ENCODE peak calls at places on chromosomes 5 and 9, in four cellular contexts. F is HepG2, Z is stomach, D is A549. U is an unnamed sample.
A peak's percentile ranks its signal among the peaks of the same experiment; 100 is the strongest.

GRCh38 chr9:136711751-136712689 is at the start of gene DIPK1B:
- DNase-seq in F (no peak), Z (no peak), D (no peak), U (no peak)

GRCh38 chr9:111118256-111118950 is 80.1 kb upstream of the LPAR1 start:
- DNase-seq in D (no peak), F (no peak), Z (no peak), U (no peak)

GRCh38 chr9:30197954-30198353 is 2186.5 kb upstream of the ACO1 start:
- DNase-seq in D (no peak), Z (no peak), F (peak; percentile 57), U (no peak)

GRCh38 chr5:123732261-123732660 is 220.3 kb downstream of the CSNK1G3 start:
- DNase-seq in Z (no peak), F (no peak), D (no peak), U (no peak)

GRCh38 chr9:125989524-125990180 is 242.5 kb downstream of the PBX3 start:
- DNase-seq in D (no peak), Z (no peak), F (no peak), U (no peak)

GRCh38 chr5:145554399-145554798 is 280.7 kb downstream of the PRELID2 start:
- DNase-seq in D (no peak), F (no peak), Z (no peak), U (no peak)

GRCh38 chr9:117546894-117547293 is 132.0 kb upstream of the ASTN2 start:
- DNase-seq in Z (peak; percentile 60), F (no peak), D (no peak), U (peak; percentile 26)

GRCh38 chr5:55557123-55557522 is 22.4 kb upstream of the PLPP1 start:
- DNase-seq in D (no peak), F (no peak), Z (no peak), U (peak; percentile 34)

GRCh38 chr5:62488531-62488930 is 76.0 kb downstream of the IPO11 start:
- DNase-seq in F (no peak), D (no peak), Z (no peak), U (no peak)

DNA sequence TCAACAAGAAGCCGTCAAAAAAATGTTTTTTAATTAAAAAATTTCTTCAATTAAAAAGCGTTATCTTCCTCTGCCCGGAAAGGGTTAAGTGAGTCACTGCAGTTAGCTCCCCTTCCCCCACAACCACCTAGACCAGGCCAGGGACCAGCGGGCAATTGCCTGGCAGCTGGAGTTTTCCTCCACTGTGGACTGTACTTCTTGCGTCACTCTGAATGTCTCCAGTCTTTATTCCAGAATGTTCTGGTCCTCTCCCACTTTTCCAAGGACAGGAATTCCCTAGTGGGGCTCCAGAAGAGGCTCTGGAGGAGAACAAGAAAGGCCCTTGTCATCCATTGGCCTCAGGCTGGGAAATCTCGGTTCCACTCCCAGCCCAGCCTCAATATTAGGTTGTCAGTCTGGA is 114.0 kb downstream of the C9orf50 start:
- DNase-seq in Z (no peak), F (no peak), D (no peak), U (no peak)
- H3K4me3 ChIP-seq in Z (no peak overlapping the region), F (no peak overlapping the region), D (no peak overlapping the region), U (no peak overlapping the region)

DNA sequence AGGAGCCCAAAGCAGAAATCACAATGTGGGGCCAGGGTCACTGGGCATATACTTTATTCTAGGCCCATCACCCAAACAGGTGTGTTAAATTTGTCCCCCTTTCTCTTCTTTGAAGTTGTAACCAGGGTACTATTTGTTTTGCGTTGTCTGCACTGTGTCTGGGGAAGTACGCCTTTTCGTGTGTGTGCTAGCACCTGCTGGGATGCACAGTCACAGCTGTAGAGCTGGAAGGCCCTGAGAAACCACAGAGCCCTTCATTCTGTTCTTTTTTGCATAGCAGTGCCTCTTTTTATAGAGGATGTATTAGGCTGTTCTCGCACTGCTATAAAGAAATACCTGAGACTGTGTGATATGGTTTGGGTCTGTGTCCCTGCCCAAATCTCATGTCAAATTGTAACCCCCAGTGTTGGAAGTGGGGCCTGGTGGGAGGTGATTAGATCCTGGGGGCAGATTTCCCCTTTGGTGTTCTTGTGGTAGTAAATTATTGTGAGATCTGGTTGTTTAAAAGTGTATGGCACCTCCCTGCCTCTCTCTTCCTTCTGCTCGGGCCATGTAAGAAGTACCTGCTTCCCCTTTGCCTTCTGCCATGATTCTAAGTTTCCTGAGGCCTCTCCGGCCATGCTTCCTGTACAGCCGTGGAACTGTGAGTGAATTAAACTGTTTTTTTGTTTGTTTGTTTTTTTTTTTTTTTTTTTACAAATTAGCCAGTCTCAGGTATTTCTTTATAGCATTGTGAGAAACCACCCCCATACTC is 14.0 kb downstream of the SEC61B start:
- DNase-seq in Z (no peak), F (no peak), D (no peak), U (peak; percentile 34)
- TF ChIP-seq EP300 in Z (no peak), F (no peak), D (no peak), U (no peak)

GRCh38 chr9:133737071-133737773 is 930 bp downstream of the SARDH start:
- DNase-seq in F (no peak), Z (peak; percentile 25), D (no peak), U (no peak)
- H3K4me3 ChIP-seq in F (peak overlapping the region; percentile 63), Z (peak overlapping the region; percentile 43), D (no peak overlapping the region), U (peak overlapping the region; percentile 24)

DNA sequence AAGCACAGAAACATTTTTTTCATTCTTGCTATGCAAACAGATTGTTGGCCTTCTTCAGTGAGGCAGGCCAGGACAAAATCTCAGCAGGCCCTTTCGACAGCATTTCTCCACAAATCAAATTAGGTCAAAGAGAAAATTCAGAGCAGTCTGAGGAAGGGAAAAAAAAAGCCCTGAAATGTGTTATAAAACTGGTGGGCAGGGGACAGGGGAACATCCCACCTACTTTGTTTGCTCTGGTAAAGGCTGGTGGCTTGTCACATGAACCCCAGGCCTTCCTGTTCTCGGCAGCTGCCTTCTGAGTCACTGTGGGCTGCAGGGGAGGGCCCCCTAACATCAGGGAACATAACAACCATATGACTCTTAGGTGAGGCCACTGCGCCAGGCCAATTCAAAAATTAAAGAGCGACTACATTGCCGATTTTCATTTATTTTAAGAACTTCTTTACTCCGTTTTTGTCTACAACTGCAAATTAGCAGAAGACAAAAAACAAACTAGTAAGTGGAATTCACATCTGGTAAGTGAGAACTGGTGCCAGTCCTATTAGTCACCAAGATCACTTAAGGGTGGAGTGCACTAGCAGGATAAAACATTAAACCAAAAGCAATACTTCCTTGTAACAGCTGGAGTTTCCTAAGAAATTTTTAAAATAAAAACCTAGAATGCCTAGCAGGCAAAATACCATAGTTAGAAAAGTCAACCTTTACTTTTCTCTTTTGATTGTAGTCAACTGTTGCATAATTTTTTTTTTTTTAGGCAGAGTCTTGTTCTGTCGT is 46.2 kb upstream of the DENND4C start:
- DNase-seq in F (peak; percentile 76), Z (peak; percentile 72), D (peak; percentile 74), U (peak; percentile 80)
- TF ChIP-seq EP300 in F (no peak), Z (no peak), D (peak; percentile 75), U (no peak)

DNA sequence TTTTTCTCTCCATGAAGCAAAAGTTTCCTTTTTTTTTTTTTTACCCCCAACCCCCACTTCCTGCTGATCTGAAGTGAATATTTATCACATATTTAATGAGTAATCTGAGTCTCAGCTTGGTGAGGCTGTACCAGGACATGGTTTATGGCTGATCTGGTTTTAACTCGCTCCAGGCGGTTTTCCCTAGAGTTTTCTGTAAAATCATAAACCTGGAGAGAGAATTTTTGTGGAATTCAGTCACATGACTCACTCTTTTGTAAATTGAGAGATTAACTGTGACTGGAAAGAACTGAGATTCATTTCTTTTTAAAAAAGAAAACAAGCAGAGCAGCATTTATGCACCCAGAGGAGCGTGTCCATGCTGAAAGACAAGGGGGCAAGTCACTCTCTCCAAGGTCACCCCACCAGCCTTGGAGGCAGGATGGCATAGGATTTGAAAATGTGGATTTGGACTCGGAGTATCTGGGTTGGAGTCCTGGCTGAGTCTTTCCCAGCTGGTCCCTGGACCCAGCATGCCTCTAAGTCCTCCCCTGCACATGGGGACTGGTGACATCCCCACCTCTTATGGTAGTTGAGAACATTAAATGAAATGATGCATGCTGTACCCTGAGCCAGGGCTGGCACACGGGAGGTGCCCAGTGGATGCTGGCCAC is 81.8 kb downstream of the ZNF618 start:
- DNase-seq in F (no peak), D (peak; percentile 52), Z (no peak), U (peak; percentile 27)
- H3K4me3 ChIP-seq in F (no peak overlapping the region), D (no peak overlapping the region), Z (no peak overlapping the region), U (no peak overlapping the region)

GRCh38 chr5:171888051-171888481 is 102.4 kb downstream of the SMIM23 start:
- DNase-seq in D (no peak), Z (no peak), F (no peak), U (no peak)

GRCh38 chr5:171882118-171882517 is 96.5 kb downstream of the SMIM23 start:
- DNase-seq in Z (no peak), D (no peak), F (no peak), U (no peak)
- TF ChIP-seq EP300 in Z (no peak), D (no peak), F (no peak), U (no peak)

GRCh38 chr9:70411930-70412677 is 2.4 kb downstream of the KLF9 start:
- DNase-seq in D (no peak), F (peak; percentile 81), Z (peak; percentile 81), U (peak; percentile 88)
- H3K4me3 ChIP-seq in D (peak overlapping the region; percentile 64), F (peak overlapping the region; percentile 74), Z (peak overlapping the region; percentile 64), U (peak overlapping the region; percentile 94)

GRCh38 chr5:98773464-98774191 is at the start of gene RGMB:
- DNase-seq in Z (peak; percentile 97), F (peak; percentile 95), D (peak; percentile 98), U (peak; percentile 98)
- TF ChIP-seq EP300 in Z (no peak), F (no peak), D (no peak), U (no peak)

GRCh38 chr5:2754621-2755370 is 3.3 kb upstream of the IRX2 start:
- DNase-seq in Z (no peak), D (no peak), F (no peak), U (no peak)

GRCh38 chr5:2752059-2752874 is 790 bp upstream of the IRX2 start:
- DNase-seq in D (no peak), F (no peak), Z (peak; percentile 60), U (no peak)

GRCh38 chr5:2753452-2754409 is 2.3 kb upstream of the IRX2 start:
- DNase-seq in Z (no peak), D (no peak), F (no peak), U (no peak)

GRCh38 chr5:2751592-2752021 is at the start of gene IRX2:
- DNase-seq in F (no peak), D (peak; percentile 44), Z (peak; percentile 93), U (peak; percentile 32)

GRCh38 chr5:2752875-2753435 is 1.5 kb upstream of the IRX2 start:
- DNase-seq in D (no peak), F (no peak), Z (peak; percentile 46), U (no peak)
- H3K4me3 ChIP-seq in D (no peak overlapping the region), F (no peak overlapping the region), Z (peak overlapping the region; percentile 49), U (no peak overlapping the region)